ENCODE peak calls at places on chromosomes 6 and 20, in ten cellular contexts. V, I, L, O, Q, H, T, C, J and D are unnamed samples.
A peak's percentile ranks its signal among the peaks of the same experiment; 100 is the strongest.

GRCh38 chr20:63466861-63467260 is 5.6 kb downstream of the KCNQ2 start:
- DNase-seq in J (no peak), H (no peak), C (no peak), I (no peak), L (no peak), Q (no peak), T (no peak), O (no peak), V (no peak), D (no peak)

GRCh38 chr6:89984926-89985743 is 90.9 kb downstream of the GJA10 start:
- DNase-seq in I (no peak), C (no peak), O (no peak), Q (peak; percentile 38), V (peak; percentile 76), J (no peak), L (peak; percentile 67), H (peak; percentile 43), T (peak; percentile 13), D (peak; percentile 40)

GRCh38 chr6:134744301-134744700 is 205.6 kb downstream of the ALDH8A1 start:
- DNase-seq in T (no peak), C (no peak), L (peak; percentile 52), I (no peak), J (no peak), H (no peak), O (no peak), Q (no peak), V (peak; percentile 35), D (no peak)

GRCh38 chr6:43630980-43631619 is 2.0 kb upstream of the GTPBP2 start:
- DNase-seq in O (no peak), C (no peak), V (no peak), I (no peak), Q (no peak), H (no peak), T (no peak), J (no peak), L (no peak), D (no peak)

GRCh38 chr20:41508335-41508734 is 109.8 kb downstream of the CHD6 start:
- DNase-seq in H (no peak), V (no peak), J (no peak), Q (no peak), T (no peak), C (no peak), L (no peak), O (no peak), I (no peak), D (no peak)

GRCh38 chr20:60170116-60170515 is 211.9 kb downstream of the CDH26 start:
- DNase-seq in T (no peak), L (no peak), H (no peak), Q (no peak), C (no peak), O (no peak), I (no peak), J (no peak), V (no peak), D (no peak)

GRCh38 chr6:139863964-139864363 is 489.5 kb upstream of the CITED2 start:
- DNase-seq in H (no peak), T (no peak), C (no peak), V (no peak), I (no peak), Q (no peak), L (no peak), J (no peak), O (no peak), D (no peak)

GRCh38 chr6:126664271-126664670 is 324.4 kb downstream of the CENPW start:
- DNase-seq in T (no peak), V (no peak), I (no peak), L (no peak), Q (no peak), J (no peak), O (no peak), C (no peak), H (no peak), D (no peak)

GRCh38 chr6:55199239-55199638 is 24.9 kb downstream of the HCRTR2 start:
- DNase-seq in C (no peak), T (no peak), Q (no peak), H (no peak), L (no peak), I (no peak), J (no peak), O (no peak), V (no peak), D (no peak)

GRCh38 chr6:132768051-132768517 is 10.4 kb upstream of the VNN2 start:
- DNase-seq in L (peak; percentile 59), T (peak; percentile 68), J (peak; percentile 36), C (peak; percentile 66), I (peak; percentile 40), Q (peak; percentile 24), V (no peak), O (peak; percentile 52), H (peak; percentile 72), D (peak; percentile 61)

GRCh38 chr6:143078468-143079324 is 18.0 kb downstream of the AIG1 start:
- DNase-seq in J (no peak), O (no peak), L (no peak), T (no peak), C (no peak), H (no peak), Q (no peak), I (no peak), V (no peak), D (no peak)

GRCh38 chr6:43376551-43376981 is 7.1 kb upstream of the ZNF318 start:
- DNase-seq in H (no peak), C (no peak), L (no peak), T (no peak), I (no peak), V (peak; percentile 59), Q (no peak), J (peak; percentile 17), O (no peak), D (peak; percentile 69)

GRCh38 chr6:137761487-137761886 is 105.6 kb upstream of the TNFAIP3 start:
- DNase-seq in I (no peak), H (no peak), V (no peak), C (no peak), J (no peak), T (no peak), Q (no peak), O (no peak), L (no peak), D (no peak)

GRCh38 chr6:41651962-41652657 is 13.8 kb downstream of the MDFI start:
- DNase-seq in L (no peak), J (no peak), C (no peak), T (no peak), I (no peak), Q (no peak), V (no peak), O (no peak), H (no peak), D (no peak)

GRCh38 chr6:142774292-142774691 is 170.7 kb downstream of the HIVEP2 start:
- DNase-seq in V (no peak), J (no peak), I (no peak), C (no peak), T (no peak), O (no peak), Q (no peak), H (no peak), L (no peak), D (no peak)

GRCh38 chr6:141484726-141485125 is 648.0 kb upstream of the GJE1 start:
- DNase-seq in T (no peak), C (no peak), J (no peak), V (peak; percentile 47), L (no peak), I (no peak), Q (no peak), O (no peak), H (no peak), D (peak; percentile 59)

GRCh38 chr6:150055131-150055530 is 13.8 kb downstream of the ULBP3 start:
- DNase-seq in V (no peak), L (no peak), I (no peak), Q (no peak), T (no peak), O (no peak), J (no peak), H (no peak), C (no peak), D (no peak)

GRCh38 chr6:14165091-14165490 is 47.5 kb downstream of the CD83 start:
- DNase-seq in L (no peak), C (no peak), Q (no peak), J (peak; percentile 76), V (peak; percentile 71), O (no peak), H (no peak), T (no peak), I (no peak), D (no peak)

GRCh38 chr6:4904461-4904860 is 99.4 kb downstream of the RPP40 start:
- DNase-seq in T (no peak), H (no peak), L (no peak), V (no peak), J (no peak), C (no peak), O (no peak), I (no peak), Q (no peak), D (no peak)

GRCh38 chr20:47396762-47397476 is 40.4 kb upstream of the ZMYND8 start:
- DNase-seq in O (no peak), L (no peak), V (no peak), J (no peak), T (no peak), H (no peak), Q (no peak), I (no peak), C (no peak), D (no peak)

GRCh38 chr6:8556370-8557018 is 121.1 kb upstream of the SLC35B3 start:
- DNase-seq in Q (no peak), L (no peak), O (no peak), C (no peak), I (peak; percentile 16), T (no peak), V (peak; percentile 2), H (no peak), J (no peak), D (no peak)

GRCh38 chr6:111722220-111722731 is 116.6 kb upstream of the TRAF3IP2 start:
- DNase-seq in C (no peak), O (no peak), Q (no peak), J (peak; percentile 5), T (no peak), I (no peak), V (peak; percentile 76), L (no peak), H (no peak), D (no peak)
- TF ChIP-seq CTCF in C (no peak), O (no peak), Q (no peak), J (no peak), T (no peak), I (no peak), V (no peak), L (no peak), H (no peak), D (no peak)

GRCh38 chr6:88013554-88013953 is 34.1 kb upstream of the SPACA1 start:
- DNase-seq in I (no peak), O (no peak), V (no peak), H (peak; percentile 6), C (no peak), J (no peak), Q (no peak), T (no peak), L (no peak), D (no peak)
- TF ChIP-seq CTCF in I (peak; percentile 25), O (no peak), V (no peak), H (peak; percentile 23), C (no peak), J (peak; percentile 33), Q (no peak), T (no peak), L (no peak), D (no peak)

GRCh38 chr6:113461153-113461897 is 395.8 kb upstream of the MARCKS start:
- DNase-seq in T (no peak), C (no peak), J (no peak), L (no peak), Q (no peak), O (no peak), H (peak; percentile 13), I (no peak), V (peak; percentile 52), D (no peak)
- TF ChIP-seq CTCF in T (no peak), C (no peak), J (peak; percentile 52), L (peak; percentile 31), Q (peak; percentile 20), O (no peak), H (peak; percentile 51), I (peak; percentile 64), V (peak; percentile 16), D (no peak)

GRCh38 chr20:23776067-23776771 is 25.5 kb upstream of the CST1 start:
- DNase-seq in H (peak; percentile 52), J (no peak), O (no peak), C (no peak), L (no peak), I (no peak), V (no peak), T (no peak), Q (peak; percentile 69), D (no peak)
- TF ChIP-seq CTCF in H (peak; percentile 40), J (no peak), O (no peak), C (no peak), L (no peak), I (no peak), V (no peak), T (no peak), Q (peak; percentile 23), D (no peak)